ENCODE peak calls at places on chromosome 17, in four cellular contexts. L is lower leg skin, S is AG10803, D is AG09309. I is an unnamed sample.

GRCh38 chr17:47705536-47706481 is 11.8 kb downstream of the TBKBP1 start:
- DNase-seq in L (no peak), S (no peak), D (no peak), I (peak; percentile 83)

GRCh38 chr17:2904135-2904534 is 107.9 kb downstream of the RAP1GAP2 start:
- DNase-seq in L (no peak), S (peak; percentile 22), D (no peak), I (no peak)

GRCh38 chr17:2449486-2449885 is 48.6 kb upstream of the MNT start:
- DNase-seq in L (no peak), S (peak; percentile 53), D (peak; percentile 5), I (no peak)

GRCh38 chr17:13008461-13008860 is 9.4 kb downstream of the ELAC2 start:
- DNase-seq in L (no peak), S (no peak), D (no peak), I (no peak)

GRCh38 chr17:50783905-50784304 is 16.6 kb upstream of the ANKRD40CL start:
- DNase-seq in L (no peak), S (no peak), D (no peak), I (no peak)

GRCh38 chr17:8724451-8724850 is 20.2 kb downstream of the CCDC42 start:
- DNase-seq in L (no peak), S (no peak), D (no peak), I (no peak)

GRCh38 chr17:37791985-37792384 is 47.1 kb upstream of the HNF1B start:
- DNase-seq in L (no peak), S (no peak), D (no peak), I (no peak)

GRCh38 chr17:39598635-39599005 is 9.1 kb downstream of the NEUROD2 start:
- DNase-seq in L (no peak), S (no peak), D (no peak), I (no peak)

GRCh38 chr17:7586673-7587419 is 3.0 kb downstream of the SOX15 start:
- DNase-seq in L (no peak), S (no peak), D (no peak), I (no peak)

GRCh38 chr17:72501404-72502110 is 380.7 kb downstream of the SOX9 start:
- DNase-seq in L (no peak), S (no peak), D (no peak), I (no peak)

GRCh38 chr17:48155889-48156670 is 48.5 kb downstream of the SNX11 start:
- DNase-seq in L (no peak), S (no peak), D (no peak), I (no peak)

GRCh38 chr17:48621410-48622387 is 4.5 kb downstream of the HOXB9 start:
- DNase-seq in L (no peak), S (no peak), D (no peak), I (no peak)

GRCh38 chr17:47879028-47879585 is 16.9 kb upstream of the SP2 start:
- DNase-seq in L (no peak), S (peak; percentile 51), D (peak; percentile 31), I (peak; percentile 17)

DNA sequence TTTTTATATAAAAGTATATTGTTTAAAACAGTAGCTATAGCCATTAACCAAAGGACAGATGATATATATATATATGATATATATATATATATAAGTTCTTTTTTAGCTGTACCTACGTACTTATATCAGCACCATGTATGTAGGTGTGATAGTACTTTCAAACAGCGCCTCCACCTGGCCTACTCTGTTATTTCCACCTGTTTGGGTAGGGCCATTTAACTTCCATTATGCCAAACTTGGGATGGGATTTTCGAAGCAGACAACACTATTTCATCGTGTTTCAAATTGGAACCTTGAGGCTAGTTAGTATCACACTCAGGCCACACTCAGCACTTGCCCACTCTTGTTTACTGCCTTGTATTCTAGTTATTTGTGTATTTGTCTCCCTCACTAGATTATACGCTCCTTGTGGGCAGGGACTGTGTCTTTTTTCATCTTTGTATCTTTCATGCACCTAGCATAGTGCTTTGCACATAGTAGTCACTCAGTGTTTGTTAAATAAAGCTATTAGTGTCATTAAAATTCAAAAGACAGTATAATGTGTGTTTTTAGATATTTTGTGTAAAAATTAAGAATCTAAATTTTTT is 11.8 kb upstream of the CLTC start:
- DNase-seq in L (no peak), S (no peak), D (no peak), I (peak; percentile 71)
- TF ChIP-seq CTCF in L (no peak), S (no peak), D (no peak), I (peak; percentile 48)

GRCh38 chr17:55241097-55241496 is 23.7 kb upstream of the HLF start:
- DNase-seq in L (no peak), S (no peak), D (no peak), I (no peak)

GRCh38 chr17:55237826-55238196 is 26.9 kb upstream of the HLF start:
- DNase-seq in L (no peak), S (no peak), D (no peak), I (no peak)

GRCh38 chr17:55238931-55239297 is 25.8 kb upstream of the HLF start:
- DNase-seq in L (no peak), S (no peak), D (no peak), I (peak; percentile 2)

GRCh38 chr17:55237268-55237667 is 27.5 kb upstream of the HLF start:
- DNase-seq in L (no peak), S (peak; percentile 10), D (no peak), I (no peak)

DNA sequence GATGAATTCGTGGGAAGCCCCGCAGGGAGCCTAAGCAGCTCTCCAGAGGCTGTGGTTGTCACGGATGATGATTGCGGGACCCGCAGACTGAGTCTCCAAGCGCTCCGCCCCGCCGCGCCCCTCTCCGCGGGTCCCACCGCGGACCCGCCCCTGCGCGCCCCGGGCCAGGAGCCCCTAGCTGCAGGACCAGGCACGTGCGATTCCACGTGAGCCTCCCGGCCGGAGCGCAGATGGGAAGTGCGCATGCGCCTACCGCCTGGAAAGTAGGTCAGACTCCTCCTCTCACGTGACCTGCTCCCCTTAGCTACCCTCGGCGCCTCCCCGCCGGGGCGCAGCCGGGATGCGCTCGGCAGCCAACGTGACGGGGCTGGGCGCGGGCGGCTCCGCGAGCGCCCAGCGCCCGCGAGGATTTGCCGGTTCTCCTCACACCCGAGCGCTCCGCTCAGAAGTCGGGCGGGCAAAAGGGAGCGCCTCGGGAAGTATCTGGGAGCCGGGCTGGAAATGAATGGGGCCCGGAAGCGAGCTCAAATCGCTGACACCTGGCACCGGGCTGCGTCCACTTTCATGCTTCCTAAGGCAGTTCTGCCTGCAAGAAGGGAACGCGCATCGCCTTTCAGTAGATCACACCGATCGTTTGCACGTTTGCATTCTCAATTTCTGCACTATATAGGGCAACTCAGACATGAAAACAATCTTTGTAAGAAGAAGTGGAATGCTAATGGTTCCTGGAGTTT is 26.4 kb upstream of the HLF start:
- DNase-seq in L (peak; percentile 93), S (peak; percentile 84), D (peak; percentile 52), I (peak; percentile 82)
- TF ChIP-seq CTCF in L (no peak), S (no peak), D (no peak), I (no peak)

GRCh38 chr17:17742133-17742621 is 60.9 kb downstream of the RAI1 start:
- DNase-seq in L (no peak), S (peak; percentile 61), D (no peak), I (no peak)

GRCh38 chr17:17742688-17743390 is 61.6 kb downstream of the RAI1 start:
- DNase-seq in L (no peak), S (no peak), D (no peak), I (no peak)

GRCh38 chr17:17739388-17740066 is 58.3 kb downstream of the RAI1 start:
- DNase-seq in L (no peak), S (peak; percentile 71), D (no peak), I (no peak)

GRCh38 chr17:17740627-17741237 is 59.5 kb downstream of the RAI1 start:
- DNase-seq in L (no peak), S (no peak), D (no peak), I (peak; percentile 74)

GRCh38 chr17:17741346-17742023 is 60.2 kb downstream of the RAI1 start:
- DNase-seq in L (no peak), S (peak; percentile 47), D (no peak), I (no peak)
- TF ChIP-seq CTCF in L (no peak), S (peak; percentile 48), D (peak; percentile 18), I (no peak)

GRCh38 chr17:19753661-19754463 is 5.8 kb upstream of the ALDH3A1 start:
- DNase-seq in L (no peak), S (peak; percentile 31), D (no peak), I (no peak)
- TF ChIP-seq CTCF in L (no peak), S (peak; percentile 59), D (peak; percentile 51), I (no peak)

DNA sequence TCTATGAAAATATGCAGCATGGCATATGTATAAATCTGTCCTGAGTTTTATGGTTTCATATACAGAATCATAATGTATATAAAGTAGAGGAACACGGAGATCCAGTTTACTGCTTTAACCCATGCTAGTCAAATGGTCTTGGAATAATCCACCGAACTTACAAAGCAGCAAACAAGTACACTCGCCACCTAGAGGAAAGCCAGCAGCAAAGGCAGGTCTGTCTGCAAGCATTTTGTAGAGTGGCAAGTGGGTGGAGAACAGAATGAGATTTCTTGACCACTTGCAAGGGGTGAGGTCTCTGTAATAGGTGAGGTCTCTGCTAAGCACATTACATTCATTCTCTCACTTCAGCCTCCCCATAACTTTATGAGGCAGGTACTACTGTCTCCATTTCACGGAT is 308.3 kb downstream of the CA10 start:
- DNase-seq in L (no peak), S (no peak), D (no peak), I (no peak)
- TF ChIP-seq CTCF in L (no peak), S (no peak), D (no peak), I (no peak)

GRCh38 chr17:43940630-43941029 is 1.6 kb downstream of the PPY start:
- DNase-seq in L (no peak), S (peak; percentile 25), D (no peak), I (peak; percentile 49)
- TF ChIP-seq CTCF in L (no peak), S (peak; percentile 64), D (peak; percentile 74), I (peak; percentile 43)

DNA sequence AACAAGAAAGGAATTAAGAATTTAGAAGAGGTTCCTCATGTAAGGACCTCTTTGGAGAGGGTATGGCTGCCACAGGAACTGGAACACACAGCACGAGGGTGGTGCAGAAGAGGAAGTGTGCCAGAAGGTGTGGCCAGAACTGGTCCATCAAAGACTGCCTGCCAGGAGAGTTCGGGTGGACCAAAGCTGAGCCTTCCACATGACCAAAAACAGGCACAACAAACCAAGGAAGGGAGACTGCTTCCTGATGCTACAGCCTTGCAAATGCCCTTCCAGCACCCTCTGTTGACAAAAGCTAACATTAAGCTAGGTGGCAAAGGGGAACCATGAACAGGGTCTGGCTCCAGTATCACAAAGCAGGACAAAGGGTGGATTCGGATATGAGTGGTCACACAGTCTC is 125.8 kb upstream of the TMEM97 start:
- DNase-seq in L (peak; percentile 60), S (no peak), D (no peak), I (no peak)
- TF ChIP-seq CTCF in L (no peak), S (no peak), D (no peak), I (no peak)

GRCh38 chr17:61425682-61426481 is 26.2 kb downstream of the TBX2 start:
- DNase-seq in L (no peak), S (no peak), D (no peak), I (no peak)
- TF ChIP-seq CTCF in L (no peak), S (no peak), D (peak; percentile 24), I (no peak)

GRCh38 chr17:81176656-81177055 is 10.6 kb upstream of the AATK start:
- DNase-seq in L (no peak), S (peak; percentile 9), D (no peak), I (no peak)
- TF ChIP-seq CTCF in L (no peak), S (no peak), D (no peak), I (no peak)

I was measured in activated CD8-positive, alpha-beta T cell treated with anti-CD3 and anti-CD28 coated beads for 36 hours.